ENCODE peak calls at places on chromosomes 4 and X, in five cellular contexts. L is HEK293T, A is A673, W is left colon, F is endodermal cell. Y is an unnamed sample.
A peak's percentile ranks its signal among the peaks of the same experiment; 100 is the strongest.

GRCh38 chr4:166989886-166990285 is 244.4 kb downstream of the SPOCK3 start:
- DNase-seq in L (no peak), F (no peak), W (no peak), A (no peak), Y (no peak)

GRCh38 chrX:8179653-8180052 is 8.6 kb upstream of the VCX2 start:
- DNase-seq in A (peak; percentile 1), F (no peak), L (no peak), W (no peak), Y (no peak)

GRCh38 chrX:138885886-138886285 is 174.4 kb upstream of the FGF13 start:
- DNase-seq in A (no peak), F (no peak), W (no peak), L (no peak), Y (no peak)

GRCh38 chr4:113248320-113248719 is 198.9 kb downstream of the ANK2 start:
- DNase-seq in A (peak; percentile 22), L (peak; percentile 13), F (peak; percentile 93), W (no peak), Y (peak; percentile 83)

GRCh38 chr4:110510955-110511544 is 35.1 kb downstream of the ENPEP start:
- DNase-seq in A (peak; percentile 85), L (peak; percentile 37), W (no peak), F (no peak), Y (no peak)

GRCh38 chr4:118762753-118763477 is 73.0 kb downstream of the SEC24D start:
- DNase-seq in W (no peak), L (no peak), A (peak; percentile 25), F (no peak), Y (no peak)

GRCh38 chr4:185931986-185932385 is 120.0 kb upstream of the SORBS2 start:
- DNase-seq in L (no peak), W (no peak), A (no peak), F (no peak), Y (no peak)

GRCh38 chr4:7186081-7186480 is 6.3 kb upstream of the SORCS2 start:
- DNase-seq in A (no peak), L (no peak), W (peak; percentile 52), F (peak; percentile 79), Y (peak; percentile 55)

GRCh38 chr4:84920591-84920990 is 45.9 kb downstream of the WDFY3 start:
- DNase-seq in F (no peak), A (peak; percentile 80), W (no peak), L (no peak), Y (no peak)

GRCh38 chrX:122552291-122552800 is 631.7 kb upstream of the GRIA3 start:
- DNase-seq in F (no peak), L (no peak), W (no peak), A (peak; percentile 1), Y (no peak)

GRCh38 chrX:7689791-7690412 is 153.1 kb upstream of the VCX start:
- DNase-seq in L (no peak), F (no peak), W (no peak), A (no peak), Y (no peak)

GRCh38 chr4:72318771-72319170 is 250.2 kb downstream of the ADAMTS3 start:
- DNase-seq in A (no peak), F (no peak), W (no peak), L (no peak), Y (no peak)

GRCh38 chr4:170386974-170387373 is 297.2 kb upstream of the AADAT start:
- DNase-seq in F (no peak), W (no peak), L (no peak), A (no peak), Y (no peak)

GRCh38 chr4:16264798-16265197 is 38.5 kb upstream of the TAPT1 start:
- DNase-seq in A (peak; percentile 67), L (peak; percentile 42), W (no peak), F (no peak), Y (no peak)

GRCh38 chr4:68927165-68927564 is 24.4 kb downstream of the UGT2A3 start:
- DNase-seq in F (no peak), A (peak; percentile 80), L (no peak), W (no peak), Y (no peak)

GRCh38 chr4:23889814-23890269 is at the start of gene PPARGC1A:
- DNase-seq in L (peak; percentile 50), A (peak; percentile 7), F (peak; percentile 72), W (peak; percentile 71), Y (no peak)

GRCh38 chr4:23855912-23856605 is 33.8 kb downstream of the PPARGC1A start:
- DNase-seq in F (no peak), L (no peak), A (no peak), W (no peak), Y (no peak)

GRCh38 chr4:23878912-23879732 is 10.7 kb downstream of the PPARGC1A start:
- DNase-seq in A (no peak), F (peak; percentile 45), L (no peak), W (no peak), Y (no peak)

GRCh38 chrX:39811391-39811790 is 286.4 kb downstream of the BCOR start:
- DNase-seq in A (no peak), W (no peak), L (no peak), F (peak; percentile 71), Y (no peak)

GRCh38 chr4:138562544-138562961 is 320.4 kb upstream of the SLC7A11 start:
- DNase-seq in A (no peak), W (no peak), F (no peak), L (no peak), Y (no peak)

GRCh38 chrX:19571708-19572107 is 56.4 kb upstream of the MAP3K15 start:
- DNase-seq in A (no peak), L (no peak), W (no peak), F (no peak), Y (no peak)

GRCh38 chr4:83875437-83875836 is 339.5 kb downstream of the GPAT3 start:
- DNase-seq in W (no peak), L (no peak), A (no peak), F (no peak), Y (no peak)

GRCh38 chr4:168741281-168742173 is 244.7 kb downstream of the PALLD start:
- DNase-seq in A (no peak), W (no peak), F (no peak), L (no peak), Y (no peak)

GRCh38 chr4:1462009-1462767 is 55.9 kb upstream of the NKX1-1 start:
- DNase-seq in W (no peak), F (no peak), L (no peak), A (no peak), Y (peak; percentile 42)

GRCh38 chrX:19593684-19594083 is 78.4 kb upstream of the MAP3K15 start:
- DNase-seq in W (no peak), F (no peak), L (peak; percentile 25), A (peak; percentile 72), Y (no peak)

GRCh38 chr4:23153076-23153475 is 460.3 kb downstream of the GBA3 start:
- DNase-seq in A (no peak), F (no peak), L (no peak), W (no peak), Y (no peak)

GRCh38 chr4:168711197-168712120 is 214.6 kb downstream of the PALLD start:
- DNase-seq in A (peak; percentile 67), W (no peak), L (no peak), F (no peak), Y (no peak)

GRCh38 chr4:16417198-16417597 is 190.9 kb upstream of the TAPT1 start:
- DNase-seq in F (no peak), W (no peak), L (no peak), A (no peak), Y (no peak)

GRCh38 chrX:40866878-40867277 is 131.5 kb upstream of the MED14 start:
- DNase-seq in W (no peak), L (no peak), A (no peak), F (no peak), Y (no peak)

GRCh38 chr4:6333301-6334202 is 63.9 kb downstream of the WFS1 start:
- DNase-seq in A (peak; percentile 43), L (peak; percentile 54), F (peak; percentile 75), W (no peak), Y (no peak)

GRCh38 chr4:125283702-125284279 is 31.0 kb upstream of the FAT4 start:
- DNase-seq in A (peak; percentile 46), F (no peak), W (no peak), L (no peak), Y (no peak)

GRCh38 chr4:29151584-29151983 is 1568.6 kb upstream of the PCDH7 start:
- DNase-seq in F (no peak), A (no peak), W (no peak), L (no peak), Y (no peak)

GRCh38 chrX:123339201-123339905 is 155.3 kb downstream of the GRIA3 start:
- DNase-seq in A (no peak), L (no peak), F (no peak), W (no peak), Y (no peak)

GRCh38 chrX:68912113-68912980 is 83.5 kb downstream of the EFNB1 start:
- DNase-seq in A (no peak), W (no peak), L (no peak), F (peak; percentile 81), Y (peak; percentile 59)

GRCh38 chr4:113537183-113537977 is 224.2 kb downstream of the CAMK2D start:
- DNase-seq in F (no peak), W (no peak), L (no peak), A (no peak), Y (no peak)

GRCh38 chrX:154135458-154136229 is 8.4 kb upstream of the OPN1LW start:
- DNase-seq in W (no peak), A (no peak), L (no peak), F (no peak), Y (no peak)

GRCh38 chr4:184408021-184408710 is 66.2 kb downstream of the IRF2 start:
- DNase-seq in W (no peak), F (no peak), L (no peak), A (peak; percentile 60), Y (no peak)

GRCh38 chrX:41984628-41985027 is 61.3 kb upstream of the CASK start:
- DNase-seq in F (no peak), A (no peak), L (no peak), W (no peak), Y (no peak)

Y was measured in H9.